ENCODE peak calls at places on chromosomes 16 and 17, in seven cellular contexts. N, B, Y, M, S, P and L are unnamed samples.
A peak's percentile ranks its signal among the peaks of the same experiment; 100 is the strongest.

GRCh38 chr16:68539704-68540370 is 746 bp downstream of the ZFP90 start:
- DNase-seq in M (peak; percentile 62), S (no peak), Y (peak; percentile 19), N (no peak), P (no peak), B (no peak), L (no peak)

GRCh38 chr17:64001763-64002529 is 3.8 kb downstream of the PRR29 start:
- DNase-seq in S (no peak), N (peak; percentile 49), P (no peak), M (no peak), B (no peak), Y (peak; percentile 75), L (no peak)

GRCh38 chr16:46973457-46974324 is at the start of gene DNAJA2:
- DNase-seq in M (peak; percentile 92), B (peak; percentile 30), Y (peak; percentile 91), S (peak; percentile 86), P (peak; percentile 77), N (peak; percentile 93), L (peak; percentile 94)

GRCh38 chr16:25134306-25134705 is 22.8 kb downstream of the LCMT1 start:
- DNase-seq in S (no peak), B (no peak), Y (no peak), M (no peak), P (no peak), N (no peak), L (no peak)

GRCh38 chr17:45700171-45701090 is 83.7 kb upstream of the CRHR1 start:
- DNase-seq in Y (no peak), P (no peak), M (no peak), B (no peak), S (no peak), N (no peak), L (no peak)

GRCh38 chr17:50834126-50834785 is 1.1 kb upstream of the WFIKKN2 start:
- DNase-seq in M (no peak), B (no peak), P (no peak), Y (no peak), N (no peak), S (no peak), L (no peak)

GRCh38 chr17:77698903-77699615 is 259.4 kb upstream of the TNRC6C start:
- DNase-seq in Y (no peak), M (no peak), P (no peak), B (no peak), N (no peak), S (no peak), L (no peak)

GRCh38 chr16:3094289-3095027 is 4.6 kb downstream of the ZSCAN10 start:
- DNase-seq in S (no peak), B (no peak), N (no peak), M (peak; percentile 86), P (peak; percentile 47), Y (peak; percentile 74), L (peak; percentile 57)

GRCh38 chr17:17509601-17510425 is 13.6 kb upstream of the RASD1 start:
- DNase-seq in S (no peak), N (no peak), P (no peak), M (no peak), Y (no peak), B (no peak), L (no peak)

GRCh38 chr17:28446716-28447395 is 26.6 kb upstream of the SLC13A2 start:
- DNase-seq in Y (no peak), M (no peak), N (no peak), S (no peak), B (no peak), P (no peak), L (no peak)

GRCh38 chr17:17942846-17943245 is 29.4 kb downstream of the TOM1L2 start:
- DNase-seq in N (no peak), B (no peak), Y (peak; percentile 45), S (no peak), M (no peak), P (no peak), L (no peak)

GRCh38 chr16:77190478-77191258 is at the start of gene MON1B:
- DNase-seq in S (peak; percentile 98), Y (peak; percentile 99), B (peak; percentile 94), N (peak; percentile 97), M (peak; percentile 98), P (peak; percentile 98), L (peak; percentile 97)
- TF ChIP-seq CTCF in S (no peak), Y (no peak), B (no peak), N (peak; percentile 21), M (no peak), P (no peak), L (no peak)

GRCh38 chr17:48024149-48025039 is 13.2 kb downstream of the COPZ2 start:
- DNase-seq in S (peak; percentile 36), M (peak; percentile 68), P (peak; percentile 74), N (no peak), B (peak; percentile 54), Y (no peak), L (peak; percentile 70)

GRCh38 chr17:48021964-48022363 is 15.6 kb downstream of the COPZ2 start:
- DNase-seq in B (no peak), N (no peak), Y (no peak), P (no peak), M (no peak), S (no peak), L (no peak)

GRCh38 chr17:48025040-48025903 is 12.3 kb downstream of the COPZ2 start:
- DNase-seq in N (peak; percentile 99), Y (peak; percentile 97), M (peak; percentile 93), P (peak; percentile 98), B (peak; percentile 82), S (peak; percentile 97), L (peak; percentile 98)

GRCh38 chr17:48022906-48023305 is 14.7 kb downstream of the COPZ2 start:
- DNase-seq in S (no peak), M (no peak), B (no peak), N (no peak), Y (no peak), P (no peak), L (no peak)

DNA sequence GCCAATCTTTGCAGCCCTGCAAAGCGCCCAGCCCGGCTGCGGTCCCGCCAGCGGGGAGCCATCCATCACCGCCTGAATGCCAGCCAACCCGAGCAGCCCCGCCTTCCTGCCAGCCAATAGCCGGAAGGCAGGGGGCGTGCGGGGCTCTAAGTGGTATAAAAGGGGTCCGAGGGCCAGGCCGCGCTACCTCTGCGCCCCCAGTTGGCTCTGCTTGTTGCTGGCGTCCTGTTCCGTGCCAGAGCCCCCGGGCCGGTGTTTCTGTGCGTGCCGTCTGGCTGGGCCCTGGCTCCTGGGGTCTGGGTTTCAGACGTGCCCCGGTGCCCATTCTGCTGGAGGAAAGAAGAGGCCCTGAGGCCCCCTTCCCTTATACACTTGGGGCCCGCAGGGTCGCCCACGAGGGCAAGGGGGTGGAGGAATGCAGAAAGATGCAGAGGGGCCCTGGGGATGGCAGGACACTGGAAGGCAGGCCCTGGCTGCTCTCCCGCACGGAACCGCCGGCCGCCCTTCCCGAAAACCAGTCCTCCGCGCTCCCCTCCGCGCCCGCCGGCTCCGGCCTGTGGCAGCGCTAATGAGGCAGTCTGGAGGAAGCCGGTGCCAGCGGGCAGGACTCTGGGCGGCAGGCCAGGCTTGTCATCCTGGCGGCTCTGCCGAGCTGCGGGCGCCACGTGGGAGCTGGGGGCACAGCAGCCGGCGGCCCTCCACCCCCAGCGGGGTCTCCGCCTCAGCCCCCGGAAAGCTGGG is 14.0 kb downstream of the COPZ2 start:
- DNase-seq in S (peak; percentile 87), Y (peak; percentile 62), M (peak; percentile 95), P (peak; percentile 75), B (peak; percentile 20), N (peak; percentile 85), L (peak; percentile 84)
- TF ChIP-seq POLR2AphosphoS5 in S (peak; percentile 73), Y (no peak), M (peak; percentile 83), P (peak; percentile 85), B (no peak), N (no peak), L (peak; percentile 50)

DNA sequence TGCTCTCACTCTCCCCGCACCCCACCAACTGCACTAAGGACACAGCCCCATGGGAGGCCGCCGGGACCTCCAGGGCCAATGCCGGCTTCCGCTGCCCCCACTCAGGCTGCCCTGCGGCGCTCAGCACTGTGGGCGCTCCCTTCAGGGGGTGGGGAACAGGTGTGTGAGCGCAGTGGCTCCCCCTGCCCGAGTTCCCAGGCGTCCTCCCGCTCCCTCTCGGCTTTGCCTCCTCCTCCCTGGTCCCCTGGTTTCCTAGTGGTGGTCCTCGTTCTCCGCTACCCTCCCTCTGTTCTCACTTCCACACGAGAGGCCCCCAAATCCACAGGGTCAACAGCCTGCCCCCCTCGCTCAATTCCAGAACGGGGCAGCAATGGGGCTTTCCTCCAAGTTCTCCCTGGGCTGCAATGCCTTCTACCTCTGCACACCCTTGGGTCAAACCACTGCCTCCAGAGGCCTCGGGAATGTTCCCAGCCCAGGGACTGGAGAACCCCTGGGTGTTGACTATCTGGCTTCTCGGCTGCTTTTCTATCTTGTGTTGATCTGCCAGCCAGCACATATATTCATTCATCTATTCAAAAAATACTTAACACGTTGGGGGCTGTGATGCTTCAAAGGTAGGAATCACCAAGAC is 9.9 kb downstream of the FOXJ1 start:
- DNase-seq in Y (no peak), M (peak; percentile 50), S (no peak), P (no peak), B (no peak), N (no peak), L (no peak)
- H3K36me3 ChIP-seq in Y (no peaks in the 10 kb centered on the region), M (no peaks in the 10 kb centered on the region), S (no peaks in the 10 kb centered on the region), P (no peaks in the 10 kb centered on the region), B (no peaks in the 10 kb centered on the region), N (no peaks in the 10 kb centered on the region), L (no peaks in the 10 kb centered on the region)

GRCh38 chr16:55019419-55020131 is 88.9 kb downstream of the IRX5 start:
- DNase-seq in B (no peak), M (no peak), Y (no peak), P (no peak), N (no peak), S (no peak), L (no peak)

GRCh38 chr16:55018881-55019280 is 88.2 kb downstream of the IRX5 start:
- DNase-seq in P (no peak), S (no peak), M (no peak), Y (no peak), N (no peak), B (no peak), L (no peak)

GRCh38 chr16:55021595-55022475 is 91.2 kb downstream of the IRX5 start:
- DNase-seq in N (no peak), M (peak; percentile 68), B (no peak), P (peak; percentile 67), S (no peak), Y (no peak), L (peak; percentile 13)
- TF ChIP-seq CTCF in N (no peak), M (peak; percentile 71), B (peak; percentile 17), P (peak; percentile 66), S (no peak), Y (no peak), L (no peak)